ENCODE peak calls at places on chromosomes 11 and 22, in four cellular contexts. L is HepG2, D is stomach, S is breast epithelium. Q is an unnamed sample. For H3K4me1, the result is how much of the 10 kb centered on the place peaks cover.

GRCh38 chr22:21052715-21053459 is 7.1 kb downstream of the LRRC74B start:
- DNase-seq in L (no peak), D (no peak), S (no peak), Q (no peak)

GRCh38 chr11:13091373-13091772 is 82.3 kb downstream of the RASSF10 start:
- DNase-seq in L (no peak), D (no peak), S (no peak), Q (peak)

GRCh38 chr11:10935015-10935564 is 77.2 kb upstream of the ZBED5 start:
- DNase-seq in L (no peak), D (no peak), S (no peak), Q (no peak)

GRCh38 chr11:125494601-125494986 is 1.5 kb downstream of the FEZ1 start:
- DNase-seq in L (no peak), D (no peak), S (no peak), Q (no peak)

GRCh38 chr11:104665631-104666030 is 232.6 kb downstream of the CASP12 start:
- DNase-seq in L (no peak), D (no peak), S (no peak), Q (no peak)

GRCh38 chr11:65662247-65662801 is 392 bp downstream of the RELA start:
- DNase-seq in L (no peak), D (no peak), S (no peak), Q (no peak)

GRCh38 chr11:108754901-108755625 is 90.2 kb downstream of the DDX10 start:
- DNase-seq in L (no peak), D (no peak), S (no peak), Q (no peak)

GRCh38 chr11:91470656-91471055 is 754.0 kb upstream of the FAT3 start:
- DNase-seq in L (no peak), D (no peak), S (no peak), Q (no peak)

GRCh38 chr22:39946571-39947407 is 13.4 kb upstream of the TMA7B start:
- DNase-seq in L (no peak), D (no peak), S (no peak), Q (no peak)

GRCh38 chr22:37095113-37095512 is 14.4 kb downstream of the TMPRSS6 start:
- DNase-seq in L (no peak), D (no peak), S (no peak), Q (no peak)

GRCh38 chr11:128405693-128406364 is 181.5 kb downstream of the ETS1 start:
- DNase-seq in L (no peak), D (no peak), S (no peak), Q (no peak)

GRCh38 chr11:78564889-78565467 is 9.7 kb downstream of the NARS2 start:
- DNase-seq in L (no peak), D (no peak), S (no peak), Q (no peak)

GRCh38 chr11:118162846-118163245 is 10.2 kb upstream of the SCN4B start:
- DNase-seq in L (no peak), D (no peak), S (no peak), Q (no peak)

GRCh38 chr11:48005133-48005532 is 24.8 kb downstream of the PTPRJ start:
- DNase-seq in L (no peak), D (no peak), S (no peak), Q (no peak)

GRCh38 chr11:69337211-69337721 is 43.3 kb downstream of the MYEOV start:
- DNase-seq in L (no peak), D (peak), S (peak), Q (peak)

GRCh38 chr22:50310209-50310722 is 2.8 kb upstream of the PLXNB2 start:
- DNase-seq in L (peak), D (no peak), S (no peak), Q (no peak)

GRCh38 chr11:11265994-11266606 is 87.0 kb downstream of the CSNK2A3 start:
- DNase-seq in L (no peak), D (peak), S (no peak), Q (no peak)

GRCh38 chr11:70788247-70789022 is 390.1 kb downstream of the CTTN start:
- DNase-seq in L (no peak), D (no peak), S (no peak), Q (no peak)

GRCh38 chr11:130434521-130435223 is 6.3 kb upstream of the ADAMTS8 start:
- DNase-seq in L (peak), D (peak), S (peak), Q (no peak)

GRCh38 chr11:106012744-106013143 is 9.3 kb downstream of the MSANTD4 start:
- DNase-seq in L (no peak), D (no peak), S (no peak), Q (no peak)

GRCh38 chr22:19514831-19515565 is 9.2 kb downstream of the CLDN5 start:
- DNase-seq in L (no peak), D (no peak), S (no peak), Q (no peak)

GRCh38 chr11:69075421-69076128 is 26.8 kb downstream of the TPCN2 start:
- DNase-seq in L (no peak), D (peak), S (peak), Q (peak)

GRCh38 chr11:88297320-88298263 is 39.9 kb downstream of the CTSC start:
- DNase-seq in L (peak), D (no peak), S (no peak), Q (no peak)

GRCh38 chr11:125062931-125063428 is at the start of gene SLC37A2:
- DNase-seq in L (peak), D (peak), S (no peak), Q (no peak)

GRCh38 chr11:46119053-46119351 is 2.3 kb downstream of the PHF21A start:
- DNase-seq in L (no peak), D (no peak), S (no peak), Q (no peak)

GRCh38 chr11:106101797-106102196 is 24.3 kb downstream of the AASDHPPT start:
- DNase-seq in L (no peak), D (no peak), S (no peak), Q (no peak)

GRCh38 chr11:87290304-87290922 is 252.7 kb downstream of the TMEM135 start:
- DNase-seq in L (peak), D (no peak), S (no peak), Q (no peak)

GRCh38 chr22:22787151-22787550 is 100.5 kb upstream of the IGLL5 start:
- DNase-seq in L (no peak), D (no peak), S (no peak), Q (no peak)

GRCh38 chr11:93952082-93952780 is 68.9 kb upstream of the HEPHL1 start:
- DNase-seq in L (peak), D (no peak), S (no peak), Q (no peak)

GRCh38 chr22:23519442-23520177 is 60.5 kb downstream of the IGLL1 start:
- DNase-seq in L (no peak), D (no peak), S (no peak), Q (no peak)

GRCh38 chr22:30822216-30823014 is 127.7 kb downstream of the OSBP2 start:
- DNase-seq in L (no peak), D (no peak), S (no peak), Q (no peak)

GRCh38 chr11:122414406-122415018 is 241.0 kb upstream of the UBASH3B start:
- DNase-seq in L (no peak), D (no peak), S (no peak), Q (no peak)

GRCh38 chr22:48607901-48608650 is 1219.6 kb downstream of the BRD1 start:
- DNase-seq in L (no peak), D (no peak), S (no peak), Q (no peak)

GRCh38 chr11:102410382-102410784 is 42.2 kb downstream of the TMEM123 start:
- DNase-seq in L (no peak), D (no peak), S (no peak), Q (no peak)

GRCh38 chr11:74019860-74020259 is 11.0 kb upstream of the UCP3 start:
- DNase-seq in L (no peak), D (no peak), S (no peak), Q (no peak)

GRCh38 chr22:20239063-20239950 is 28.8 kb downstream of the RTN4R start:
- DNase-seq in L (no peak), D (no peak), S (no peak), Q (no peak)

GRCh38 chr11:106475181-106475580 is 397.7 kb downstream of the AASDHPPT start:
- DNase-seq in L (no peak), D (no peak), S (no peak), Q (no peak)

GRCh38 chr11:6633422-6634408 is 14.5 kb upstream of the TPP1 start:
- DNase-seq in L (no peak), D (no peak), S (no peak), Q (no peak)

GRCh38 chr11:115623021-115623451 is 118.8 kb upstream of the CADM1 start:
- DNase-seq in L (peak), D (peak), S (no peak), Q (peak)

GRCh38 chr11:34679681-34680080 is 58.8 kb downstream of the EHF start:
- DNase-seq in L (no peak), D (no peak), S (no peak), Q (no peak)

GRCh38 chr11:66782726-66783125 is 53.7 kb upstream of the SPTBN2 start:
- DNase-seq in L (no peak), D (no peak), S (no peak), Q (no peak)
- TF ChIP-seq POLR2AphosphoS5 in L (no peak), D (no peak), S (no peak), Q (no peak)

GRCh38 chr22:25208743-25209505 is 9.3 kb downstream of the CRYBB3 start:
- DNase-seq in L (no peak), D (no peak), S (no peak), Q (no peak)

GRCh38 chr22:25212337-25212736 is 7.1 kb upstream of the CRYBB2 start:
- DNase-seq in L (no peak), D (no peak), S (no peak), Q (no peak)

GRCh38 chr22:25210831-25211230 is 8.6 kb upstream of the CRYBB2 start:
- DNase-seq in L (no peak), D (no peak), S (no peak), Q (no peak)

GRCh38 chr22:25216230-25216629 is 3.2 kb upstream of the CRYBB2 start:
- DNase-seq in L (no peak), D (no peak), S (no peak), Q (no peak)

GRCh38 chr22:25213221-25213620 is 6.2 kb upstream of the CRYBB2 start:
- DNase-seq in L (no peak), D (no peak), S (no peak), Q (no peak)
- H3K4me1 ChIP-seq in L (under half), D (under half), S (under half), Q (under half)

DNA sequence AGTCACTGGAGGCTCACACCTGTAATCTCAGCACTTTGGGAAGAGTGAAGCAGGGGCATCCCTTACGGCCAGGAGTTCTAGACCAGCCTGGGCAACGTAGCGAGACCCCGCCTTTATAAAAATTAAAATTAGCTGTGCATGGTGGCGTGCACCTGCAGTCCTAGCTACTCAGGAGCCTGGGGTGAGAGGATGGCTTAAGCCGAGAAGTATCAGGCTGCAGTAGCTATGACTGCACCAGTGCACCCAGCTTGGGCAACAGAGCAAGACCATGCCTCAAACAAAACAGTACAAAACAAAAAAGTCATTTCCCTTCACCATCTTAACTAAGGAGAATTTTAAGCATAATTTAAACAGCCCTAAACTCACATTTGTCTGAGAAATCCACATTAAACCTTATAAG is 23.2 kb upstream of the TFIP11 start:
- DNase-seq in L (no peak), D (no peak), S (no peak), Q (no peak)
- H3K4me3 ChIP-seq in L (no peak), D (no peak), S (no peak), Q (no peak)

DNA sequence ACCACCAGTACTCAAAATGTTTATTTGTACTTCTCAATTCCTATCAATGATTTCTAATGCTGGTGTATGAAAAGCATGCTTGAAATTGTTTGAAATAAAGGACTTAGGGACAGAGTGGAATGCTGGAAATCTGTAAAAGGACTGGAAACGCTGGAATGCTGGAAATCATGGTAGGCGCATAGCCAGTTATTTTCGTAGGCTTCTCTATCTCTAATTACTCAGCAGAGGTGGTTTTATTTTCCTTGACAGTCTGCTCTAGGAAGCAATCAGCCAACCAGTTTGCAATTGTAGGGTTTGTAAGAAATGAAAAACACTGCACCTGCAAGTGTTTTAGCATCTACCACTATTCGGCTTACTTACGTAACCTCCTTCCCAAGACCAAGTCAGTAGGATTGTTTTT is 788 bp downstream of the LIN7C start:
- DNase-seq in L (peak), D (no peak), S (no peak), Q (no peak)
- TF ChIP-seq POLR2AphosphoS5 in L (no peak), D (no peak), S (no peak), Q (no peak)